ENCODE peak calls at places on chromosomes 7 and 10, in seven cellular contexts. S, M, I, K, T, C and H are unnamed samples.
A peak's percentile ranks its signal among the peaks of the same experiment; 100 is the strongest.

GRCh38 chr7:6231184-6231583 is 41.2 kb downstream of the CYTH3 start:
- DNase-seq in S (no peak), M (no peak), I (no peak), K (no peak), T (no peak), C (no peak), H (no peak)

GRCh38 chr10:123530166-123530870 is 135.8 kb upstream of the GPR26 start:
- DNase-seq in S (no peak), M (peak; percentile 90), I (no peak), K (no peak), T (no peak), C (no peak), H (no peak)

GRCh38 chr10:119655566-119656001 is 4.4 kb downstream of the BAG3 start:
- DNase-seq in S (peak; percentile 26), M (no peak), I (peak; percentile 84), K (no peak), T (no peak), C (peak; percentile 93), H (no peak)

GRCh38 chr10:24519950-24520349 is 203.7 kb downstream of the ARHGAP21 start:
- DNase-seq in S (no peak), M (no peak), I (no peak), K (no peak), T (no peak), C (no peak), H (no peak)

GRCh38 chr10:95391570-95392249 is 100.9 kb upstream of the PDLIM1 start:
- DNase-seq in S (no peak), M (no peak), I (peak; percentile 79), K (peak; percentile 68), T (peak; percentile 45), C (peak; percentile 39), H (no peak)

GRCh38 chr7:29614229-29614628 is 50.6 kb downstream of the PRR15 start:
- DNase-seq in S (no peak), M (peak; percentile 81), I (no peak), K (no peak), T (no peak), C (no peak), H (no peak)

GRCh38 chr10:52526251-52526823 is 212.3 kb downstream of the DKK1 start:
- DNase-seq in S (no peak), M (no peak), I (peak; percentile 53), K (no peak), T (no peak), C (no peak), H (no peak)

GRCh38 chr7:75856562-75856961 is 22.3 kb upstream of the RHBDD2 start:
- DNase-seq in S (no peak), M (no peak), I (no peak), K (no peak), T (no peak), C (peak; percentile 40), H (no peak)

GRCh38 chr10:72248477-72249151 is 25.1 kb upstream of the DDIT4 start:
- DNase-seq in S (peak; percentile 62), M (peak; percentile 95), I (peak; percentile 95), K (peak; percentile 40), T (no peak), C (peak; percentile 87), H (no peak)

GRCh38 chr10:131221632-131222277 is 89.8 kb downstream of the TCERG1L start:
- DNase-seq in S (no peak), M (no peak), I (no peak), K (no peak), T (no peak), C (no peak), H (no peak)

GRCh38 chr7:98236366-98237185 is 15.5 kb downstream of the TECPR1 start:
- DNase-seq in S (no peak), M (no peak), I (no peak), K (no peak), T (no peak), C (no peak), H (no peak)

GRCh38 chr7:150473902-150474301 is 23.5 kb downstream of the GIMAP8 start:
- DNase-seq in S (no peak), M (no peak), I (no peak), K (no peak), T (no peak), C (no peak), H (no peak)

GRCh38 chr7:112150823-112151641 is 55.2 kb downstream of the DOCK4 start:
- DNase-seq in S (no peak), M (no peak), I (peak; percentile 34), K (no peak), T (no peak), C (peak; percentile 32), H (no peak)

GRCh38 chr7:155625557-155625956 is 18.9 kb upstream of the RBM33 start:
- DNase-seq in S (no peak), M (no peak), I (no peak), K (no peak), T (no peak), C (no peak), H (no peak)

GRCh38 chr10:11088709-11089108 is 71.0 kb downstream of the CELF2 start:
- DNase-seq in S (no peak), M (no peak), I (no peak), K (no peak), T (no peak), C (no peak), H (no peak)

GRCh38 chr7:127652333-127653248 is 597 bp downstream of the SND1 start:
- DNase-seq in S (no peak), M (no peak), I (peak; percentile 55), K (no peak), T (no peak), C (peak; percentile 63), H (no peak)

GRCh38 chr7:74625446-74625845 is 32.1 kb upstream of the GTF2I start:
- DNase-seq in S (no peak), M (no peak), I (peak; percentile 81), K (no peak), T (no peak), C (peak; percentile 73), H (no peak)

GRCh38 chr7:83362786-83363185 is 200.1 kb upstream of the PCLO start:
- DNase-seq in S (no peak), M (no peak), I (peak; percentile 60), K (no peak), T (no peak), C (no peak), H (no peak)

GRCh38 chr7:5429857-5430611 is 6.4 kb upstream of the TNRC18 start:
- DNase-seq in S (no peak), M (no peak), I (peak; percentile 15), K (peak; percentile 49), T (peak; percentile 57), C (peak; percentile 49), H (no peak)

GRCh38 chr10:48800283-48800675 is 115.6 kb downstream of the WDFY4 start:
- DNase-seq in S (no peak), M (peak; percentile 86), I (no peak), K (no peak), T (no peak), C (no peak), H (no peak)

GRCh38 chr10:132468651-132469050 is 68.9 kb upstream of the INPP5A start:
- DNase-seq in S (no peak), M (no peak), I (no peak), K (no peak), T (peak; percentile 2), C (no peak), H (no peak)

GRCh38 chr10:68781613-68782574 is 45.4 kb upstream of the STOX1 start:
- DNase-seq in S (no peak), M (no peak), I (no peak), K (no peak), T (no peak), C (no peak), H (no peak)

GRCh38 chr7:43439631-43440401 is 143.1 kb upstream of the STK17A start:
- DNase-seq in S (peak; percentile 33), M (no peak), I (peak; percentile 76), K (peak; percentile 62), T (peak; percentile 67), C (peak; percentile 60), H (no peak)
- TF ChIP-seq CTCF in S (peak; percentile 63), M (peak; percentile 10), I (peak; percentile 89), K (peak; percentile 83), T (peak; percentile 76), C (peak; percentile 85), H (no peak)

GRCh38 chr10:59290448-59290847 is 71.9 kb downstream of the FAM13C start:
- DNase-seq in S (no peak), M (no peak), I (no peak), K (no peak), T (no peak), C (no peak), H (no peak)
- TF ChIP-seq CTCF in S (no peak), M (no peak), I (no peak), K (no peak), T (no peak), C (peak; percentile 22), H (no peak)

GRCh38 chr7:42893341-42894242 is 18.3 kb downstream of the C7orf25 start:
- DNase-seq in S (no peak), M (no peak), I (no peak), K (no peak), T (no peak), C (no peak), H (no peak)
- TF ChIP-seq CTCF in S (no peak), M (no peak), I (no peak), K (no peak), T (no peak), C (no peak), H (no peak)

GRCh38 chr7:50226139-50226538 is 78.4 kb upstream of the IKZF1 start:
- DNase-seq in S (no peak), M (no peak), I (no peak), K (no peak), T (no peak), C (no peak), H (no peak)

GRCh38 chr7:50227623-50228618 is 76.6 kb upstream of the IKZF1 start:
- DNase-seq in S (no peak), M (no peak), I (no peak), K (no peak), T (no peak), C (no peak), H (no peak)

GRCh38 chr7:50226669-50227068 is 77.8 kb upstream of the IKZF1 start:
- DNase-seq in S (no peak), M (peak; percentile 77), I (no peak), K (no peak), T (no peak), C (no peak), H (no peak)

GRCh38 chr7:50229964-50230363 is 74.6 kb upstream of the IKZF1 start:
- DNase-seq in S (no peak), M (no peak), I (peak; percentile 35), K (no peak), T (no peak), C (peak; percentile 26), H (no peak)
- TF ChIP-seq CTCF in S (peak; percentile 50), M (no peak), I (peak; percentile 47), K (peak; percentile 10), T (peak; percentile 43), C (peak; percentile 44), H (no peak)

GRCh38 chr10:79053081-79053434 is 15.7 kb upstream of the ZMIZ1 start:
- DNase-seq in S (no peak), M (no peak), I (no peak), K (no peak), T (no peak), C (no peak), H (no peak)
- TF ChIP-seq CTCF in S (no peak), M (no peak), I (no peak), K (no peak), T (no peak), C (no peak), H (no peak)